ENCODE peak calls at places on chromosomes 13 and 19, in seven cellular contexts. A, L, W, Q, V, H and Y are unnamed samples.

GRCh38 chr13:22111961-22112360 is 441.1 kb downstream of the FGF9 start:
- DNase-seq in L (no peak), Q (no peak), H (no peak), V (no peak), W (no peak), A (no peak), Y (no peak)

GRCh38 chr13:40194204-40194806 is 472.1 kb downstream of the FOXO1 start:
- DNase-seq in W (no peak), V (no peak), Q (no peak), L (no peak), H (no peak), A (no peak), Y (no peak)

GRCh38 chr13:45278096-45278645 is 62.8 kb downstream of the TPT1 start:
- DNase-seq in Q (no peak), A (no peak), H (no peak), L (no peak), W (no peak), V (no peak), Y (no peak)

GRCh38 chr19:29380581-29380980 is 145.2 kb upstream of the VSTM2B start:
- DNase-seq in A (no peak), L (no peak), Q (peak), V (peak), H (no peak), W (no peak), Y (no peak)

GRCh38 chr19:24166055-24166454 is 79.1 kb downstream of the ZNF254 start:
- DNase-seq in L (no peak), A (no peak), H (no peak), W (no peak), V (no peak), Q (no peak), Y (no peak)

GRCh38 chr13:108288741-108289140 is 19.2 kb downstream of the TNFSF13B start:
- DNase-seq in W (no peak), A (no peak), H (no peak), V (no peak), L (no peak), Q (no peak), Y (no peak)

GRCh38 chr19:37770985-37771384 is 8.4 kb downstream of the ZNF573 start:
- DNase-seq in Q (no peak), L (no peak), A (no peak), W (no peak), H (no peak), V (no peak), Y (no peak)

GRCh38 chr19:41705393-41706174 is 2.8 kb upstream of the CEACAM5 start:
- DNase-seq in V (no peak), L (peak), Q (no peak), W (no peak), H (no peak), A (no peak), Y (no peak)

GRCh38 chr13:91647361-91647970 is 249.0 kb downstream of the GPC5 start:
- DNase-seq in W (no peak), Q (no peak), L (peak), A (no peak), V (no peak), H (peak), Y (no peak)

GRCh38 chr13:111031531-111031961 is 83.6 kb upstream of the ARHGEF7 start:
- DNase-seq in Q (no peak), L (no peak), A (no peak), W (no peak), V (no peak), H (peak), Y (no peak)

GRCh38 chr13:57640582-57640981 is 9.0 kb downstream of the PCDH17 start:
- DNase-seq in H (no peak), L (no peak), V (no peak), A (no peak), W (no peak), Q (no peak), Y (no peak)

GRCh38 chr19:3420244-3420755 is 53.9 kb downstream of the NFIC start:
- DNase-seq in A (no peak), Q (no peak), V (no peak), L (no peak), W (no peak), H (no peak), Y (no peak)

GRCh38 chr13:109154146-109154545 is 524.7 kb downstream of the MYO16 start:
- DNase-seq in H (no peak), W (peak), V (no peak), Q (no peak), L (peak), A (peak), Y (no peak)

GRCh38 chr13:87259479-87260083 is 411.6 kb upstream of the SLITRK5 start:
- DNase-seq in H (no peak), Q (no peak), W (no peak), L (peak), A (no peak), V (no peak), Y (no peak)

GRCh38 chr19:51440846-51441409 is 17.3 kb downstream of the SIGLEC8 start:
- DNase-seq in V (peak), W (no peak), L (peak), A (no peak), Q (no peak), H (no peak), Y (no peak)

GRCh38 chr19:40274585-40275544 is 10.3 kb downstream of the AKT2 start:
- DNase-seq in L (no peak), W (no peak), H (no peak), V (peak), Q (no peak), A (no peak), Y (no peak)

GRCh38 chr19:18470153-18470552 is 32.2 kb upstream of the ISYNA1 start:
- DNase-seq in W (peak), A (no peak), L (peak), H (peak), Q (no peak), V (peak), Y (no peak)

GRCh38 chr19:5445667-5446066 is 9.6 kb upstream of the ZNRF4 start:
- DNase-seq in V (no peak), H (no peak), A (no peak), L (peak), Q (no peak), W (no peak), Y (no peak)

GRCh38 chr13:80577951-80578670 is 237.2 kb upstream of the SPRY2 start:
- DNase-seq in W (peak), H (no peak), A (no peak), Q (no peak), L (peak), V (no peak), Y (no peak)

GRCh38 chr13:99657848-99658265 is 156.6 kb downstream of the TM9SF2 start:
- DNase-seq in H (peak), V (no peak), L (peak), Q (peak), A (no peak), W (peak), Y (no peak)

GRCh38 chr19:7471696-7472620 is 16.9 kb downstream of the PEX11G start:
- DNase-seq in L (no peak), W (no peak), A (no peak), H (no peak), V (no peak), Q (no peak), Y (no peak)

GRCh38 chr13:20851844-20852402 is 50.6 kb downstream of the XPO4 start:
- DNase-seq in H (no peak), A (no peak), Q (no peak), L (no peak), W (no peak), V (no peak), Y (no peak)

GRCh38 chr19:38975214-38975860 is at the start of gene FBXO17:
- DNase-seq in H (peak), V (peak), W (peak), Q (peak), A (peak), L (peak), Y (peak)

GRCh38 chr13:20814224-20814910 is 40.6 kb upstream of the EEF1AKMT1 start:
- DNase-seq in V (peak), W (no peak), A (peak), L (peak), Q (peak), H (no peak), Y (peak)

GRCh38 chr13:106567421-106568224 is at the start of gene ARGLU1:
- DNase-seq in H (peak), Q (peak), V (peak), W (peak), L (peak), A (peak), Y (peak)

GRCh38 chr19:38769635-38770211 is 3.6 kb downstream of the LGALS7 start:
- DNase-seq in V (peak), W (peak), L (peak), Q (peak), H (peak), A (peak), Y (peak)

GRCh38 chr19:49224856-49225255 is 67.3 kb downstream of the TRPM4 start:
- DNase-seq in V (no peak), Q (peak), A (no peak), W (no peak), L (peak), H (peak), Y (no peak)

GRCh38 chr13:97434417-97435296 is 688 bp downstream of the RAP2A start:
- DNase-seq in L (peak), Q (peak), A (peak), H (peak), V (peak), W (peak), Y (peak)

GRCh38 chr13:111304041-111304544 is 16.3 kb upstream of the TEX29 start:
- DNase-seq in Q (no peak), V (no peak), H (no peak), L (no peak), W (no peak), A (no peak), Y (no peak)

GRCh38 chr13:30616927-30617314 is 799 bp upstream of the USPL1 start:
- DNase-seq in A (peak), H (no peak), V (peak), Q (peak), W (no peak), L (peak), Y (peak)

GRCh38 chr13:100290165-100290801 is 201.4 kb downstream of the PCCA start:
- DNase-seq in A (no peak), H (no peak), V (no peak), W (no peak), Q (no peak), L (no peak), Y (no peak)

GRCh38 chr13:103100795-103101194 is 34.6 kb upstream of the SLC10A2 start:
- DNase-seq in H (no peak), Q (no peak), A (no peak), V (no peak), W (no peak), L (no peak), Y (no peak)

DNA sequence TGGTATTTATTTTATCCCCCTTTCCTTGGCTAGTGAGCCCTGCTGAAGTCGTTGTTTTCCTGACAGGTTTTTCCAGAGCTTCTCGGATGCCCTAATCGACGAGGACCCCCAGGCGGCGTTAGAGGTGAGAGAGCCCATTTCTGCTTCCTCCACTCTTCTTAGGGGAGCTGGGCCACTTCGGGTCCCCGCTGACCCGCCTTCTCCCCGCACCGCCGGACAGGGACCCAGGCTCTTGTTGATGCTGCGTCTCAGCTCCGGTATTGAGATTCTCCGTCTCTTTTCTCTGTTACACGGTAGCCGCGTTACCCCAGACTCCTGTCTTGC is 306 bp downstream of the SUGT1 start:
- DNase-seq in A (no peak), W (peak), Q (no peak), V (peak), L (no peak), H (no peak), Y (no peak)
- TF ChIP-seq EP300 in A (no peak), W (no peak), Q (no peak), V (no peak), L (no peak), H (no peak), Y (no peak)

DNA sequence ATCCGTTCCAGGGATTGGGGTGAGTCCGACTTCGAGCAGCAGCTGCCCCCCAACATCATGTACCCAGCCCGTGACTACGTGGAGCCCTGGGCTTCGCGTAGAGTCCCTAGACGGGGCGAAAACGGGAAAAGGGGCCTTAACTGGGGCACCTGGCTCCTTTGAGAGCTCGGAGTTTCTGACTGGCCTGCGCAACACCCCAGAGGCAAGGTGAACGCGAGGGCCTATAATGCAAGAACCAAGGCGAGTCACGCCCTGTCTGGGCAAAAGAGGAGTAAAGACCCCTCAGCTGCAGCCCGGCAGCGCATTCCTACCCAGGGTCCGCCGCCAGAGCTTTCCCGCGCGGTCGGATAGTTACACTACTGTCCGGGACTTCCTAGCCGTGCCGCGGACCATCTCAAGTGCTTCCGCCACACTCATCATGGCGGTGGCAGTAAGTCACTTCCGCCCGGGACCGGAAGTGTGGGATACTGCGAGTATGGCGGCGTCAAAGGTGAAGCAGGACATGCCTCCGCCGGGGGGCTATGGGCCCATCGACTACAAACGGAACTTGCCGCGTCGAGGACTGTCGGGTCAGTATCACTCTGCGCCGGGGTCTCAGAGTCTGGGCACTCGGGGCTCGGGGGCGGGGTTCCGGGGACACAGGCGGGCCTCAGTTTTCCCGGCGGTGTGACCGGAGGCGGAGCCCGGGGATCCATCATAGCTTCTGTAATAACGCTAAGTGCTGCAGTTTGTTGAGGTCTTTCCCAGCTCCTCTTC is at the start of gene NDUFA13:
- DNase-seq in H (peak), L (peak), W (peak), Q (peak), A (peak), V (peak), Y (peak)
- TF ChIP-seq POLR2A in H (peak), L (peak), W (no peak), Q (no peak), A (peak), V (peak), Y (peak)

DNA sequence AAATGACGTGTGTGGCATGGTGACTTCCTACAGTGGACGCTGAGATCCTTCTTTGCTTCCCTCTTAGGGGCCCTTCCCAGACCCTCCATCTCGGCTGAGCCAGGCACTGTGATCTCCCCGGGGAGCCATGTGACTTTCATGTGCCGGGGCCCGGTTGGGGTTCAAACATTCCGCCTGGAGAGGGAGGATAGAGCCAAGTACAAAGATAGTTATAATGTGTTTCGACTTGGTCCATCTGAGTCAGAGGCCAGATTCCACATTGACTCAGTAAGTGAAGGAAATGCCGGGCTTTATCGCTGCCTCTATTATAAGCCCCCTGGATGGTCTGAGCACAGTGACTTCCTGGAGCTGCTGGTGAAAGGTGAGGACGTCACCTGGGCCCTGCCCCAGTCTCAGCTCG is 5.2 kb downstream of the LAIR2 start:
- DNase-seq in L (no peak), A (no peak), Q (no peak), H (no peak), W (no peak), V (no peak), Y (no peak)
- H3K27ac ChIP-seq in L (no peak), A (no peak), Q (no peak), H (no peak), W (no peak), V (no peak), Y (no peak)

GRCh38 chr13:28658796-28659610 is at the start of gene POMP:
- DNase-seq in A (peak), W (peak), V (peak), L (peak), H (peak), Q (peak), Y (peak)
- TF ChIP-seq EP300 in A (no peak), W (peak), V (no peak), L (no peak), H (no peak), Q (peak), Y (peak)

DNA sequence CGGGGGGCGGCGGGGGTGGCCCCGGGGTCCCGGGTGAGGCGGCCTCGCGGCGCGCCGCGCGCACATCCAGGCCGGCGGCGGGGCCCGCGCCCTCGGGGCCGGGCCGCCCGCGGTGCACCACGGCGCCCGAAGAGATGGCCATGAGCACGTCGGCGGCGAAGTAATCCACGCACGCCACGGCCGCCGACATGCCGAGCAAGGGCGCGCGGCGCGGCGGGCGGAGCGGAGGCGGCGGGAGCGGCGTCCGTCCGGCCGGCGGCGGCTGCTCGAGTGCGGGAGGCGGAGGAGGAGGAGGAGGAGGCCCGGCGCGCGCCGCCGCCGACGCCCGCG is at the start of gene KLF16:
- DNase-seq in W (no peak), H (no peak), L (no peak), V (no peak), Q (no peak), A (no peak), Y (no peak)
- TF ChIP-seq POLR2A in W (no peak), H (peak), L (peak), V (no peak), Q (no peak), A (peak), Y (peak)

GRCh38 chr13:29508130-29508873 is 87.2 kb downstream of the SLC7A1 start:
- DNase-seq in A (peak), V (peak), Q (peak), W (no peak), L (peak), H (peak), Y (peak)
- H3K27ac ChIP-seq in A (no peak), V (peak), Q (no peak), W (no peak), L (no peak), H (no peak), Y (no peak)

GRCh38 chr19:8881512-8881911 is 49.3 kb downstream of the MBD3L1 start:
- DNase-seq in Q (no peak), W (no peak), A (no peak), L (no peak), H (no peak), V (no peak), Y (no peak)

GRCh38 chr19:8890260-8890659 is 58.1 kb downstream of the MBD3L1 start:
- DNase-seq in L (no peak), Q (no peak), A (no peak), H (no peak), V (no peak), W (no peak), Y (no peak)

GRCh38 chr19:8880864-8881488 is 48.8 kb downstream of the MBD3L1 start:
- DNase-seq in H (no peak), Q (no peak), W (no peak), L (no peak), V (no peak), A (no peak), Y (no peak)

GRCh38 chr19:8887364-8887763 is 55.2 kb downstream of the MBD3L1 start:
- DNase-seq in L (no peak), Q (no peak), A (no peak), V (no peak), W (no peak), H (no peak), Y (no peak)

DNA sequence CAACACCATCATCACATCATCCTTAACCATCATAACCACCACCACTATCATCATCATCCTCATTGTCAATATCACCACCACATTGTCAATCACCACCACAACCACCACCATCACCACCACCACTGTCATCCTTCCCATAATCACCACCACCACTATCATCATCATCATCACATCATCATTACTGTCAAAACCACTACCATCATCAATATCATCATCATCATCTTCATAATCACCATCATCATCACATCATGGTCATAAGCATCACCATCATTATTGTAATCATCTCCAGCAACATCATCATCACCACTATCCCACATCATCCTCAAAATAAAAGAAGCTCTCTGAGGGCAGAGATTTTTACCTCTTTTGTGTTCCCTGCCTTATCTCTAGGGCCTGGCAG is 52.2 kb downstream of the MBD3L1 start:
- DNase-seq in A (no peak), W (no peak), L (no peak), H (no peak), Q (no peak), V (no peak), Y (no peak)
- TF ChIP-seq EP300 in A (no peak), W (no peak), L (no peak), H (no peak), Q (no peak), V (no peak), Y (no peak)

DNA sequence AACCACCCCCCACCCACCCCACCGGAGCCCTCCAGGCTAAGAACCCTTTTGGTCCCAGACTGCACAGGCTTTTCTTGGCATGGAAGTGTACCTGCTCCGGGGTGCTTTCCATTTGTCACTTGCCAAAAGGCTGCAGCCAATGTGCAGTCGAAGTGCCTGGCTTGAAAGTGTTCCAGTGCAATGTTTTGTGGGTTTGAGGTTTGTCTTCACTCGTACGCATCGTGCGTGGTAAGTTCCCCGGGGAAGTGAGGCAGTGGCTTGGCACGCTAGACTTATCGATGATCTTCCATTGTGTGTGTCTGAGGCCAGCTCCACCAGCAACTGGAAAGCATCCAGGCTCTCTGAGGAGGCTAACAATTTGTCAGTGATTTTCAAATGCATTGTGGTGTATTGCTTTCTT is 194.3 kb downstream of the TDRD3 start:
- DNase-seq in L (no peak), W (no peak), A (no peak), V (no peak), H (no peak), Q (no peak), Y (no peak)
- TF ChIP-seq POLR2A in L (no peak), W (no peak), A (no peak), V (no peak), H (no peak), Q (no peak), Y (no peak)